ENCODE peak calls at places on chromosomes 1 and 21, in nine cellular contexts. S is substantia nigra, Y is NCI-H1436, G is GM23248, B is left ventricle myocardium inferior, P is AG08395, U is heart right ventricle, W is fibroblast of lung, D is GM04503. K is an unnamed sample.

GRCh38 chr1:240765732-240766363 is 153.9 kb upstream of the GREM2 start:
- DNase-seq in B (no peak), G (peak; percentile 51), S (no peak), W (peak; percentile 6), P (peak; percentile 50), U (no peak), D (peak; percentile 11), Y (no peak), K (no peak)

GRCh38 chr1:175548774-175549173 is 194.6 kb downstream of the TNR start:
- DNase-seq in S (no peak), G (no peak), U (no peak), Y (no peak), W (no peak), D (no peak), B (no peak), P (no peak), K (no peak)

GRCh38 chr1:183273300-183273699 is 87.2 kb downstream of the LAMC2 start:
- DNase-seq in G (peak; percentile 53), W (peak; percentile 40), Y (no peak), D (no peak), P (peak; percentile 24), B (no peak), S (no peak), U (no peak), K (no peak)

GRCh38 chr1:6330410-6330827 is 63.1 kb downstream of the ACOT7 start:
- DNase-seq in U (no peak), D (peak; percentile 66), P (peak; percentile 89), B (no peak), S (no peak), W (peak; percentile 86), G (peak; percentile 90), Y (no peak), K (no peak)

GRCh38 chr1:216670118-216670870 is 52.9 kb downstream of the ESRRG start:
- DNase-seq in B (no peak), D (no peak), W (peak; percentile 77), G (peak; percentile 17), U (no peak), P (no peak), Y (no peak), S (no peak), K (peak; percentile 22)

GRCh38 chr1:216210081-216210480 is 213.2 kb downstream of the USH2A start:
- DNase-seq in D (no peak), Y (no peak), P (no peak), G (no peak), W (peak; percentile 43), U (no peak), B (no peak), S (no peak), K (no peak)

GRCh38 chr1:43225168-43225567 is 44.6 kb upstream of the TMEM125 start:
- DNase-seq in W (peak; percentile 10), Y (no peak), U (no peak), G (peak; percentile 53), D (no peak), S (no peak), B (no peak), P (peak; percentile 32), K (no peak)

GRCh38 chr1:119010201-119010600 is 22.1 kb upstream of the TBX15 start:
- DNase-seq in D (no peak), Y (no peak), U (no peak), B (no peak), G (peak; percentile 53), S (no peak), P (no peak), W (no peak), K (no peak)

GRCh38 chr1:155166006-155166372 is 7.1 kb downstream of the KRTCAP2 start:
- DNase-seq in Y (no peak), B (no peak), W (no peak), G (no peak), S (no peak), D (no peak), U (no peak), P (no peak), K (no peak)

GRCh38 chr1:201610806-201611205 is 71.9 kb downstream of the NAV1 start:
- DNase-seq in S (no peak), D (no peak), P (no peak), G (no peak), Y (no peak), B (no peak), W (no peak), U (no peak), K (no peak)

GRCh38 chr1:152110860-152111514 is 4.3 kb downstream of the TCHH start:
- DNase-seq in W (peak; percentile 37), D (no peak), G (peak; percentile 69), Y (no peak), P (peak; percentile 11), B (peak; percentile 17), U (peak; percentile 18), S (no peak), K (peak; percentile 60)

GRCh38 chr1:208485512-208485911 is 241.3 kb upstream of the PLXNA2 start:
- DNase-seq in P (no peak), U (no peak), S (no peak), G (no peak), W (no peak), D (no peak), B (no peak), Y (no peak), K (no peak)

GRCh38 chr1:221429262-221429661 is 312.6 kb downstream of the DUSP10 start:
- DNase-seq in P (peak; percentile 20), U (no peak), S (no peak), Y (no peak), G (peak; percentile 68), B (no peak), W (peak; percentile 79), D (no peak), K (no peak)

GRCh38 chr1:204294371-204294770 is 65.4 kb downstream of the PLEKHA6 start:
- DNase-seq in S (no peak), Y (no peak), G (peak; percentile 94), W (peak; percentile 96), P (peak; percentile 91), B (peak; percentile 64), U (no peak), D (peak; percentile 89), K (no peak)

GRCh38 chr21:32917392-32918135 is 108.2 kb upstream of the OLIG2 start:
- DNase-seq in D (no peak), S (peak; percentile 1), U (peak; percentile 30), B (peak; percentile 18), Y (no peak), P (peak; percentile 18), G (peak; percentile 8), W (no peak), K (no peak)

GRCh38 chr1:19563336-19564097 is 78.2 kb upstream of the CAPZB start:
- DNase-seq in S (no peak), G (peak; percentile 89), B (peak; percentile 67), W (peak; percentile 70), U (peak; percentile 66), P (peak; percentile 75), Y (no peak), D (peak; percentile 47), K (peak; percentile 73)